ENCODE peak calls at places on chromosomes 7 and 10, in nine cellular contexts. I is prostate gland, R is spleen, T is ovary, Z is tibial nerve, S is transverse colon, G is A549, Q is HCT116, W is IMR-90. B is an unnamed sample.
A peak's percentile ranks its signal among the peaks of the same experiment; 100 is the strongest.

GRCh38 chr10:79050896-79051555 is 17.7 kb upstream of the ZMIZ1 start:
- DNase-seq in S (no peak), Z (no peak), Q (no peak), I (no peak), G (no peak), W (no peak), T (no peak), R (peak; percentile 30), B (peak; percentile 8)

GRCh38 chr7:14294637-14295036 is 305.2 kb upstream of the ETV1 start:
- DNase-seq in Q (no peak), T (no peak), S (no peak), Z (no peak), W (no peak), R (no peak), G (no peak), I (no peak), B (no peak)

GRCh38 chr10:116891208-116891607 is 41.9 kb downstream of the ENO4 start:
- DNase-seq in Z (no peak), Q (no peak), R (no peak), I (peak; percentile 10), G (no peak), W (peak; percentile 94), T (no peak), S (peak; percentile 67), B (no peak)

GRCh38 chr10:17989908-17990767 is 38.4 kb downstream of the SLC39A12 start:
- DNase-seq in Q (peak; percentile 56), S (no peak), W (peak; percentile 90), R (no peak), G (peak; percentile 37), Z (no peak), I (no peak), T (no peak), B (no peak)

GRCh38 chr7:43585521-43585920 is 2.6 kb downstream of the STK17A start:
- DNase-seq in Q (no peak), R (no peak), Z (no peak), T (no peak), I (no peak), G (no peak), W (peak; percentile 78), S (no peak), B (no peak)

GRCh38 chr10:100167521-100168312 is 18.1 kb downstream of the ERLIN1 start:
- DNase-seq in I (no peak), Q (no peak), G (no peak), T (no peak), W (no peak), S (no peak), Z (no peak), R (no peak), B (no peak)

GRCh38 chr10:35640474-35640873 is 1.6 kb downstream of the FZD8 start:
- DNase-seq in G (peak; percentile 85), R (peak; percentile 87), S (peak; percentile 68), Q (no peak), T (peak; percentile 42), I (peak; percentile 55), Z (peak; percentile 57), W (peak; percentile 76), B (peak; percentile 80)

GRCh38 chr10:100100651-100101525 is 19.2 kb upstream of the CPN1 start:
- DNase-seq in T (no peak), W (peak; percentile 42), S (no peak), I (no peak), G (peak; percentile 56), Q (peak; percentile 29), Z (no peak), R (no peak), B (peak; percentile 63)

GRCh38 chr7:767580-767940 is 40.5 kb upstream of the PRKAR1B start:
- DNase-seq in T (peak; percentile 46), R (no peak), W (no peak), S (no peak), Z (no peak), G (no peak), Q (no peak), I (peak; percentile 71), B (no peak)

GRCh38 chr7:22948770-22949169 is 65.2 kb downstream of the HYCC1 start:
- DNase-seq in Q (no peak), I (no peak), G (no peak), R (no peak), S (no peak), Z (no peak), T (no peak), W (no peak), B (no peak)

GRCh38 chr10:114304017-114304565 is 65.0 kb downstream of the VWA2 start:
- DNase-seq in I (peak; percentile 88), R (peak; percentile 85), T (peak; percentile 93), G (peak; percentile 80), Z (peak; percentile 81), Q (peak; percentile 85), W (peak; percentile 88), S (peak; percentile 84), B (peak; percentile 64)

GRCh38 chr10:77311186-77311585 is 326.4 kb downstream of the KCNMA1 start:
- DNase-seq in Z (no peak), W (no peak), T (no peak), S (no peak), R (no peak), Q (no peak), I (no peak), G (no peak), B (no peak)

GRCh38 chr7:47045169-47045568 is 536.7 kb downstream of the TNS3 start:
- DNase-seq in S (no peak), R (no peak), I (peak; percentile 21), Z (no peak), G (no peak), W (no peak), T (no peak), Q (no peak), B (peak; percentile 70)

GRCh38 chr7:150755473-150756099 is 18.4 kb downstream of the GIMAP5 start:
- DNase-seq in T (no peak), Z (no peak), R (no peak), G (no peak), Q (no peak), S (no peak), I (no peak), W (no peak), B (no peak)

GRCh38 chr7:17560516-17560915 is 262.1 kb downstream of the AHR start:
- DNase-seq in R (no peak), Z (no peak), I (peak; percentile 36), T (no peak), Q (no peak), G (peak; percentile 13), W (peak; percentile 16), S (no peak), B (no peak)

GRCh38 chr10:73655257-73655989 is 406 bp downstream of the SYNPO2L start:
- DNase-seq in Z (no peak), T (no peak), R (no peak), S (peak; percentile 59), G (no peak), I (no peak), Q (no peak), W (no peak), B (no peak)

GRCh38 chr7:81470084-81470723 is 299.6 kb downstream of the HGF start:
- DNase-seq in I (peak; percentile 56), G (peak; percentile 90), Z (no peak), Q (peak; percentile 73), S (peak; percentile 82), W (peak; percentile 81), T (peak; percentile 79), R (no peak), B (peak; percentile 68)

GRCh38 chr10:133132711-133133291 is 27.2 kb upstream of the KNDC1 start:
- DNase-seq in T (peak; percentile 4), W (no peak), I (no peak), R (peak; percentile 62), G (no peak), S (no peak), Q (no peak), Z (no peak), B (peak; percentile 35)

GRCh38 chr7:876972-877311 is 588 bp downstream of the GET4 start:
- DNase-seq in Z (no peak), R (no peak), Q (no peak), W (no peak), S (no peak), G (peak; percentile 51), I (no peak), T (no peak), B (no peak)

GRCh38 chr7:150410680-150411346 is 31.7 kb downstream of the ZNF775 start:
- DNase-seq in R (no peak), T (no peak), W (no peak), S (no peak), I (no peak), Q (no peak), Z (no peak), G (no peak), B (no peak)

GRCh38 chr10:24272374-24272773 is 63.4 kb downstream of the KIAA1217 start:
- DNase-seq in W (no peak), T (no peak), I (no peak), S (no peak), Z (no peak), R (no peak), G (no peak), Q (no peak), B (no peak)

GRCh38 chr10:10758306-10758705 is 259.4 kb upstream of the CELF2 start:
- DNase-seq in Q (no peak), I (no peak), G (no peak), S (no peak), W (no peak), Z (no peak), R (no peak), T (no peak), B (no peak)

GRCh38 chr10:111037868-111038267 is 39.0 kb upstream of the ADRA2A start:
- DNase-seq in T (no peak), G (no peak), R (no peak), I (no peak), W (no peak), Q (no peak), S (no peak), Z (no peak), B (no peak)
- TF ChIP-seq CTCF in T (no peak), G (no peak), R (no peak), I (peak; percentile 12), W (no peak), Q (peak; percentile 54), S (no peak), Z (no peak), B (peak; percentile 30)

DNA sequence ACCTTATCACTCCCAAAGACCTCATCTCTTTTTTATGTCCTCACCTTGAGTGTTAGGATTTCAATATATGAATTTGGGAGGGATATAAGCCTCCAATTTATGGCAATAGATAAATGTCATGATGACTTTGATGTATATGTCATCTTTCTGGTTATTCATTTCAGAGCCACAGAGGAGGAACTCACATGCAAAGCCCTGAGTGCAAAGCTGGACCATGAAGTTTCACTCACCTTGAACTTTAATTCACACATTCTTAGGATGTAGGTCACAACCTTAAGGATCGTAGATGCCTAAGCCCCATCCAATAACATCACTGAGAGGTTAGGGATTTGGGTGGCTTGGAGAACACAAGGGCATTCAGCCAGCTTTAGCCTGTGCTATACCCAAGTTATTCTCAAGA is 81.9 kb upstream of the ZPBP start:
- DNase-seq in R (no peak), Z (no peak), S (no peak), G (no peak), W (no peak), T (no peak), I (no peak), Q (no peak), B (no peak)
- TF ChIP-seq POLR2A in R (no peak), Z (no peak), S (no peak), G (no peak), W (no peak), T (no peak), I (no peak), Q (no peak), B (no peak)

GRCh38 chr7:63039882-63040281 is 958.8 kb upstream of the ZNF722 start:
- DNase-seq in W (no peak), I (no peak), T (no peak), S (no peak), R (no peak), G (no peak), Q (no peak), Z (no peak), B (no peak)
- H3K27ac ChIP-seq in W (no peak overlapping the region), I (no peak overlapping the region), T (no peak overlapping the region), S (no peak overlapping the region), R (no peak overlapping the region), G (no peak overlapping the region), Q (no peak overlapping the region), Z (no peak overlapping the region), B (no peak overlapping the region)

GRCh38 chr10:66586073-66586472 is 339.8 kb upstream of the LRRTM3 start:
- DNase-seq in I (no peak), G (no peak), W (peak; percentile 35), Q (no peak), R (no peak), S (peak; percentile 24), T (no peak), Z (no peak), B (no peak)
- TF ChIP-seq CTCF in I (no peak), G (no peak), W (peak; percentile 46), Q (peak; percentile 36), R (no peak), S (no peak), T (no peak), Z (no peak), B (no peak)